ENCODE peak calls at places on chromosomes 13 and 19, in nine cellular contexts. V is K562, K is mammary epithelial cell, T is hepatocyte, E is GM23248, D is PC-9, Q is GM12878, J is fibroblast of lung, C is MM.1S. O is an unnamed sample.

GRCh38 chr19:47075179-47075811 is 26.9 kb upstream of the TMEM160 start:
- DNase-seq in V (no peak), K (no peak), T (no peak), E (no peak), D (no peak), Q (no peak), J (no peak), C (no peak), O (no peak)

GRCh38 chr13:73335226-73335625 is 276.4 kb downstream of the KLF5 start:
- DNase-seq in V (no peak), K (peak; percentile 95), T (no peak), E (peak; percentile 86), D (peak; percentile 96), Q (peak; percentile 24), J (peak; percentile 82), C (no peak), O (no peak)

GRCh38 chr13:49248433-49249002 is 793 bp downstream of the CDADC1 start:
- DNase-seq in V (no peak), K (peak; percentile 32), T (peak; percentile 6), E (peak; percentile 52), D (no peak), Q (no peak), J (peak; percentile 43), C (peak; percentile 9), O (no peak)

GRCh38 chr13:51444922-51445321 is 7.9 kb downstream of the INTS6 start:
- DNase-seq in V (no peak), K (no peak), T (no peak), E (peak; percentile 67), D (no peak), Q (no peak), J (peak; percentile 49), C (no peak), O (no peak)

GRCh38 chr13:30145709-30146367 is 161.5 kb downstream of the KATNAL1 start:
- DNase-seq in V (no peak), K (no peak), T (no peak), E (no peak), D (no peak), Q (peak; percentile 87), J (no peak), C (no peak), O (no peak)

GRCh38 chr19:3881272-3882040 is 971 bp downstream of the ATCAY start:
- DNase-seq in V (no peak), K (no peak), T (no peak), E (no peak), D (no peak), Q (no peak), J (no peak), C (no peak), O (peak; percentile 21)

GRCh38 chr13:39859898-39860297 is 204.4 kb downstream of the COG6 start:
- DNase-seq in V (no peak), K (no peak), T (no peak), E (no peak), D (no peak), Q (no peak), J (no peak), C (no peak), O (no peak)

GRCh38 chr19:14561832-14562351 is 10.0 kb downstream of the NDUFB7 start:
- DNase-seq in V (no peak), K (peak; percentile 81), T (peak; percentile 18), E (no peak), D (no peak), Q (no peak), J (peak; percentile 37), C (no peak), O (no peak)

GRCh38 chr13:41186481-41186880 is 7.9 kb downstream of the KBTBD7 start:
- DNase-seq in V (no peak), K (no peak), T (no peak), E (no peak), D (no peak), Q (no peak), J (no peak), C (no peak), O (no peak)
- TF ChIP-seq EZH2 in V (no peak), K (no peak), T (no peak), E (no peak), D (no peak), Q (no peak), J (no peak), C (no peak), O (no peak)

DNA sequence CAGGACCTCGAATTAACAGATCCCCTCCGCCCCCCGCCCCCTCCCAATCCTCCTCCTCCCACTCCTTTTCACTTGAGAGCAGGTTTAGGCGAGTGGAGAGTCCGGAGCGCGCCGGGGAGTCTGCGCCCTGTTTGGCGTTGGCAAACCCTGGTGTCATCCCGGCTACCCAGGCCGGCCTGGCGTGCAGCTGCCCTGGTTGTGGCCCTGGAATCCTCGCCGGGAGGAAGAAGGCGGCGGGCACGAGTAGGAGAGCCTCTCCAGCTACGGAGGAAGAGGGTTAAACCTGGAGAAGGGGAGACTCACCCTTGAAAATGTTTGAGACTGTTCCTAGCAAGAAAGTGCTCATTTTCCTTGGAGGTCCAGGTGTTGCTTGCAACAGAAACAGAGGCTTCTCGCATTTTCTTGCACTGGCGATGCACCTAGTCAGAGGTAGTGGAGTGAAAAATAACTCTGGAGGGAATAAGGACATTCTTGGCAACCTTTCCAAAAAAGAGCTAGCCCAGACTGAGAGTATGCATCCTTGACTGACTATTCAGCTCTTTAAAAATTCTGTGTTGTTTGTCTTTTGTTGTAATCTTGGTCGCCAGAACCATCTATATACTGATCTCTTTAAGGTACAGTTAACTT is 1.3 kb upstream of the SOX21 start:
- DNase-seq in V (no peak), K (no peak), T (no peak), E (no peak), D (no peak), Q (no peak), J (no peak), C (no peak), O (no peak)
- TF ChIP-seq EZH2 in V (no peak), K (no peak), T (no peak), E (no peak), D (no peak), Q (no peak), J (peak; percentile 75), C (no peak), O (no peak)

GRCh38 chr13:112071902-112072530 is 5.1 kb downstream of the SOX1 start:
- DNase-seq in V (no peak), K (no peak), T (no peak), E (no peak), D (no peak), Q (no peak), J (no peak), C (no peak), O (no peak)
- TF ChIP-seq EZH2 in V (no peak), K (no peak), T (peak; percentile 52), E (no peak), D (no peak), Q (no peak), J (no peak), C (no peak), O (no peak)

GRCh38 chr19:998064-998463 is 2.2 kb upstream of the GRIN3B start:
- DNase-seq in V (no peak), K (no peak), T (no peak), E (no peak), D (no peak), Q (no peak), J (no peak), C (no peak), O (no peak)

GRCh38 chr19:994516-994915 is 5.7 kb upstream of the GRIN3B start:
- DNase-seq in V (no peak), K (no peak), T (no peak), E (no peak), D (no peak), Q (no peak), J (no peak), C (no peak), O (no peak)

GRCh38 chr19:993831-994393 is 6.3 kb upstream of the GRIN3B start:
- DNase-seq in V (no peak), K (no peak), T (no peak), E (no peak), D (no peak), Q (no peak), J (no peak), C (no peak), O (no peak)

GRCh38 chr19:995051-995827 is 5.0 kb upstream of the GRIN3B start:
- DNase-seq in V (no peak), K (no peak), T (no peak), E (no peak), D (peak; percentile 75), Q (no peak), J (peak; percentile 33), C (no peak), O (no peak)

GRCh38 chr19:996051-996838 is 4.0 kb upstream of the GRIN3B start:
- DNase-seq in V (peak; percentile 74), K (peak; percentile 58), T (peak; percentile 88), E (peak; percentile 84), D (no peak), Q (no peak), J (peak; percentile 64), C (peak; percentile 81), O (peak; percentile 57)
- TF ChIP-seq EZH2 in V (no peak), K (no peak), T (peak; percentile 42), E (no peak), D (no peak), Q (no peak), J (peak; percentile 77), C (no peak), O (no peak)

GRCh38 chr19:1752757-1753728 is at the start of gene ONECUT3:
- DNase-seq in V (peak; percentile 74), K (no peak), T (peak; percentile 58), E (peak; percentile 35), D (no peak), Q (no peak), J (no peak), C (no peak), O (no peak)
- TF ChIP-seq EZH2 in V (no peak), K (peak; percentile 53), T (no peak), E (no peak), D (no peak), Q (no peak), J (peak; percentile 76), C (no peak), O (no peak)

O was measured in DND-41.